ENCODE peak calls at places on chromosomes 13 and 19, in nine cellular contexts. V, U, J, D, X, O, W, P and E are unnamed samples.

GRCh38 chr19:6220385-6221191 is 59.2 kb downstream of the MLLT1 start:
- DNase-seq in V (peak), U (no peak), J (no peak), D (peak), X (peak), O (peak), W (peak), P (no peak), E (no peak)

GRCh38 chr13:47039106-47039505 is 142.3 kb upstream of the HTR2A start:
- DNase-seq in V (peak), U (no peak), J (no peak), D (no peak), X (peak), O (no peak), W (peak), P (no peak), E (no peak)

GRCh38 chr13:114136576-114136975 is 4.2 kb upstream of the RASA3 start:
- DNase-seq in V (no peak), U (no peak), J (peak), D (no peak), X (no peak), O (peak), W (no peak), P (no peak), E (no peak)

GRCh38 chr19:2423913-2424685 is 3.3 kb downstream of the TIMM13 start:
- DNase-seq in V (no peak), U (no peak), J (no peak), D (no peak), X (no peak), O (peak), W (no peak), P (no peak), E (no peak)

GRCh38 chr13:29924482-29924884 is 74.1 kb upstream of the UBL3 start:
- DNase-seq in V (peak), U (peak), J (no peak), D (no peak), X (peak), O (no peak), W (peak), P (no peak), E (no peak)

GRCh38 chr13:44197791-44198770 is 175.5 kb upstream of the SERP2 start:
- DNase-seq in V (no peak), U (no peak), J (no peak), D (no peak), X (peak), O (no peak), W (no peak), P (no peak), E (peak)

GRCh38 chr13:31909889-31910551 is 121.6 kb upstream of the FRY start:
- DNase-seq in V (peak), U (peak), J (no peak), D (no peak), X (peak), O (no peak), W (peak), P (peak), E (no peak)

GRCh38 chr19:19575411-19575810 is 37.3 kb downstream of the CILP2 start:
- DNase-seq in V (no peak), U (no peak), J (no peak), D (no peak), X (no peak), O (no peak), W (no peak), P (no peak), E (no peak)

GRCh38 chr13:31674056-31674455 is 65.3 kb upstream of the RXFP2 start:
- DNase-seq in V (peak), U (no peak), J (no peak), D (no peak), X (peak), O (no peak), W (no peak), P (no peak), E (no peak)

GRCh38 chr13:46172531-46172991 is 9.4 kb downstream of the LCP1 start:
- DNase-seq in V (no peak), U (no peak), J (no peak), D (peak), X (no peak), O (no peak), W (no peak), P (no peak), E (no peak)

GRCh38 chr13:97279913-97280312 is 57.8 kb downstream of the MBNL2 start:
- DNase-seq in V (peak), U (no peak), J (no peak), D (no peak), X (peak), O (no peak), W (peak), P (peak), E (no peak)

GRCh38 chr13:44271915-44272341 is 101.7 kb upstream of the SERP2 start:
- DNase-seq in V (peak), U (no peak), J (no peak), D (peak), X (no peak), O (peak), W (no peak), P (no peak), E (no peak)

GRCh38 chr13:114200673-114201005 is 21.6 kb downstream of the CFAP97D2 start:
- DNase-seq in V (no peak), U (no peak), J (no peak), D (no peak), X (peak), O (no peak), W (no peak), P (no peak), E (no peak)

GRCh38 chr13:53382008-53382407 is 353.4 kb downstream of the OLFM4 start:
- DNase-seq in V (no peak), U (no peak), J (peak), D (no peak), X (no peak), O (no peak), W (no peak), P (no peak), E (no peak)

GRCh38 chr13:43838909-43839308 is 40.6 kb downstream of the CCDC122 start:
- DNase-seq in V (peak), U (no peak), J (no peak), D (no peak), X (peak), O (no peak), W (peak), P (no peak), E (no peak)

DNA sequence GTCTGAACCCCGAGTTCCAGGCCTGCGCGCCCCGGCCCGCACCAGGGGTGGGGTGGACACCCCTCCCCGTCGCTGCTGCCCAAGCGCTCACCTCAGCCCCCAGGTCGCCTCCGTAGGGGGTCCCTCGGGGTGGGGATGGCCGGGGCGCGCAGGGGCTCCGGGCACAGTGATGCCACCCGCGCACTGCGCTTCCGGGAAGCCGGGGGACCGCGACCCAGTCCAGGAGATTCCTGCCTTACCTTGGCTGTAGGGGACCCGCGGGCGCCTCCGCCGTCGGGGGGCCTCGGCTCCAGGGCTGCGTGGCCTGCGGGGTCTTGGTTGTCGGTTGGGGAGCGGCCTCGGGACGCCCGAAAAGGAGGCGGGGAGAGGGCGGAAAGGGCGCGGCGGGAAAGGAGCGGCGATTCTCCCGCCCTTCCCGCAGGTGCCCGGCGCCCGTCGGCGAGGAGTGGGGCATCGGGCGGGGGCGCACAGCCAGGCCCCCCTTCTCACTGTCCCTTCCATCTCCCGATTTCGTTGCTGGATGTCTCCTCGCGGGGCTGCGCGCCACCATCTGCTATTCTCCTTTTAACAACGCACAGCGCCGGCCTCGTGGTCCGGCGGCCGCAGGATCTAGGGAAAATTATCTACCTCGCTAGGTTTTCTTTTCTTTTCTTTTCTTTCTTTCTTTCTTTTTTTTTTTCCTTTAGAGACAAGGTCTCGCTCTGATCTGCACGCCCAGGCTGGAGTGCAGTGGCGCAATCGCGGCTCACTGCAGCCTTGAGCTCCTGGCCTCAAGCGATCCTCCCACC is at the start of gene KEAP1:
- DNase-seq in V (peak), U (peak), J (peak), D (peak), X (peak), O (no peak), W (no peak), P (peak), E (no peak)
- TF ChIP-seq CTCF in V (no peak), U (no peak), J (no peak), D (no peak), X (no peak), O (no peak), W (no peak), P (no peak), E (no peak)

DNA sequence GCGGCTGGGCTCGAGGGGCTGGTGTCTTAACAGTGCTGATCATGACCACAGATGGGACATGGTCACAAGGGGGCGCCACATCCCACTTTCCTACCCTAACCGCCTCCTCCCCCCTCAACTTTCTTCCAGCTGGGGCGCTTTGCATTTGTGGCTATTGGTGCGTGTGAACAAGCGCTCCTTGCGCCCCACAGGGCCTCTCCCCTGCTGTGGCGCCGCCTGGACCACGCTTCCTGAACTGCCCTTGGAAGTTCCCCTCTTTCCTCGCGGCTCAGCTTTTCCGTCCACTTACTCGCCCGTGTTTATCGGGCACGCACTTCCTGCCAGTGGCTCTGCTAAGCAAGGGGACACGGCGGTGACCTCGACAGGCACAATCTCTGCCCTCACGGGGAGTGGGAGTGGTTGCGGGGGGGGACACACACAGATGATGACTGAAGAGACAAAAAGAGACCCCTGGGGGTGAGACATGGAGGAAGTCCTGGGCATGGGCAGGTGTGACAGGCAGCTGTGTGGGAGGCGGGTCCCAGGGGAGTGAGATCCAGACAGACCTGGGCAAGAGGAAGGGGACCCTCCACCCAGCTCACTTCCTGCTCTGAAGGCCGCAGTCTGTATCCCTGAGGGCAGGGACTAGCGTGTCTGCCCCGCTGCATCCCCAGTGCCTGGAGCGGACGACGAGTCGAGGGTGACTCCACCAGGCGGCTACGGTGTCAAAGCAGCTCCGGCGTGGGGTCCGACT is 40.3 kb downstream of the ZNF787 start:
- DNase-seq in V (peak), U (peak), J (peak), D (peak), X (peak), O (peak), W (peak), P (peak), E (peak)
- TF ChIP-seq CTCF in V (peak), U (peak), J (peak), D (peak), X (peak), O (peak), W (peak), P (peak), E (peak)

GRCh38 chr19:50044922-50045321 is 19.1 kb downstream of the ZNF473 start:
- DNase-seq in V (no peak), U (no peak), J (no peak), D (no peak), X (no peak), O (no peak), W (no peak), P (no peak), E (no peak)

GRCh38 chr19:50039968-50040367 is 14.2 kb downstream of the ZNF473 start:
- DNase-seq in V (no peak), U (peak), J (no peak), D (no peak), X (no peak), O (no peak), W (no peak), P (no peak), E (no peak)

GRCh38 chr19:50040967-50041366 is 15.2 kb downstream of the ZNF473 start:
- DNase-seq in V (no peak), U (no peak), J (no peak), D (no peak), X (no peak), O (no peak), W (no peak), P (no peak), E (no peak)

GRCh38 chr19:50043967-50044366 is 18.2 kb downstream of the ZNF473 start:
- DNase-seq in V (no peak), U (no peak), J (no peak), D (no peak), X (no peak), O (no peak), W (no peak), P (no peak), E (no peak)

DNA sequence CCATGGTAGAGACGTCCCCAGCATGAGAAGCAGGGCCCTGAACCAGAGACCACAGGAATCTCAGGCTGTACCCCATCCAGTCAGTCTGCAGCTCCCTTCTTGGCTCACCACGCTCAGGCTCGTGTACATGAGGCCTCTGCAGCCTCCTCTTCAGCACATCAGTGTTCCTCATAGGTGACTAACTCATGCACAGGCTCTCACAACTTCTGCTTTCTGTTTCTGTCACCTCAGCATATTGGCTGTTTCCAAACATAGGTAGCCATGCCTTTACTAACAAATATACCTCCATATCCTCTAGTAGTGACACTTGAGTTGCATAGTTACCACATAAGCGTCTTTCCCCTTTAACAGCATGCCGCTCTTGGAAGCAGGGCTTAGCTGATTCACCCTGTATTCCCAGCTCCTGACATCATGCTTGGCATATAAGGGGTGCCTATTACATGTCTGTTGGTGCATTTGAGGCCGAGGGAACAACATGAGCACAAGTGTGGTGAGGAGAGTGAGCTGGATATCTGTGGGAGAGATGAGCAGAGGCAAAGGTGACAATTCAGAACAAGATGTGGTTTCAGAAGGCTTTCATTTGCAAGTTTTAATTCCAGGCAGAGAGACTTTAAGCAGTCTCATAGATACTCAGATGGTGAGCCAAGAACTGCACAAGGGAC is 16.7 kb downstream of the ZNF473 start:
- DNase-seq in V (no peak), U (no peak), J (no peak), D (no peak), X (no peak), O (no peak), W (no peak), P (no peak), E (no peak)
- TF ChIP-seq CTCF in V (no peak), U (no peak), J (no peak), D (no peak), X (no peak), O (no peak), W (no peak), P (no peak), E (no peak)

GRCh38 chr13:27141746-27142145 is 29.9 kb downstream of the USP12 start:
- DNase-seq in V (no peak), U (no peak), J (no peak), D (no peak), X (no peak), O (no peak), W (no peak), P (no peak), E (no peak)

GRCh38 chr13:27148900-27149299 is 22.7 kb downstream of the USP12 start:
- DNase-seq in V (no peak), U (no peak), J (no peak), D (no peak), X (no peak), O (no peak), W (no peak), P (no peak), E (no peak)

GRCh38 chr13:27151798-27152599 is 19.6 kb downstream of the USP12 start:
- DNase-seq in V (no peak), U (peak), J (no peak), D (no peak), X (no peak), O (no peak), W (no peak), P (no peak), E (no peak)

GRCh38 chr13:27149702-27150101 is 21.9 kb downstream of the USP12 start:
- DNase-seq in V (no peak), U (no peak), J (no peak), D (no peak), X (no peak), O (no peak), W (no peak), P (no peak), E (no peak)

GRCh38 chr13:27147530-27148170 is 24.0 kb downstream of the USP12 start:
- DNase-seq in V (no peak), U (no peak), J (no peak), D (no peak), X (no peak), O (no peak), W (no peak), P (no peak), E (peak)
- TF ChIP-seq CTCF in V (no peak), U (no peak), J (no peak), D (no peak), X (no peak), O (no peak), W (no peak), P (no peak), E (no peak)